ENCODE peak calls at places on chromosome 3, in seven cellular contexts. One of them, this sample, is unnamed.

GRCh38 chr3:58989173-58989572 is 60.7 kb downstream of the CFAP20DC start:
- DNase-seq in GM12878: no peak
- DNase-seq in HCT116: no peak
- DNase-seq in HepG2: no peak
- DNase-seq in K562: no peak
- DNase-seq in H1: no peak
- DNase-seq in SK-N-SH: no peak
- DNase-seq in this sample: no peak

GRCh38 chr3:4355401-4356224 is 52.4 kb downstream of the SETMAR start:
- DNase-seq in HCT116: no peak
- DNase-seq in SK-N-SH: peak
- DNase-seq in HepG2: peak
- DNase-seq in H1: no peak
- DNase-seq in GM12878: no peak
- DNase-seq in K562: no peak
- DNase-seq in this sample: no peak

GRCh38 chr3:171306631-171307030 is 153.6 kb downstream of the TNIK start:
- DNase-seq in K562: no peak
- DNase-seq in H1: no peak
- DNase-seq in HepG2: no peak
- DNase-seq in SK-N-SH: no peak
- DNase-seq in HCT116: no peak
- DNase-seq in GM12878: no peak
- DNase-seq in this sample: no peak

GRCh38 chr3:51704511-51704950 is 2.3 kb upstream of the GRM2 start:
- DNase-seq in HepG2: no peak
- DNase-seq in K562: no peak
- DNase-seq in HCT116: no peak
- DNase-seq in GM12878: no peak
- DNase-seq in SK-N-SH: no peak
- DNase-seq in H1: no peak
- DNase-seq in this sample: no peak

GRCh38 chr3:27289769-27290413 is 79.3 kb downstream of the NEK10 start:
- DNase-seq in H1: no peak
- DNase-seq in HCT116: no peak
- DNase-seq in HepG2: no peak
- DNase-seq in SK-N-SH: no peak
- DNase-seq in K562: no peak
- DNase-seq in GM12878: no peak
- DNase-seq in this sample: no peak

GRCh38 chr3:136495213-136495612 is 245.1 kb downstream of the PCCB start:
- DNase-seq in HepG2: no peak
- DNase-seq in H1: no peak
- DNase-seq in GM12878: no peak
- DNase-seq in HCT116: no peak
- DNase-seq in K562: no peak
- DNase-seq in SK-N-SH: no peak
- DNase-seq in this sample: no peak

GRCh38 chr3:62872318-62872717 is 2.9 kb downstream of the CADPS start:
- DNase-seq in H1: no peak
- DNase-seq in SK-N-SH: no peak
- DNase-seq in HCT116: no peak
- DNase-seq in GM12878: no peak
- DNase-seq in K562: no peak
- DNase-seq in HepG2: no peak
- DNase-seq in this sample: no peak

GRCh38 chr3:141950572-141951493 is 74.4 kb downstream of the ATP1B3 start:
- DNase-seq in GM12878: no peak
- DNase-seq in HCT116: no peak
- DNase-seq in H1: peak
- DNase-seq in K562: no peak
- DNase-seq in HepG2: no peak
- DNase-seq in SK-N-SH: no peak
- DNase-seq in this sample: no peak

GRCh38 chr3:52843116-52843865 is 8.5 kb upstream of the MUSTN1 start:
- DNase-seq in HCT116: no peak
- DNase-seq in SK-N-SH: no peak
- DNase-seq in H1: no peak
- DNase-seq in HepG2: no peak
- DNase-seq in GM12878: no peak
- DNase-seq in K562: no peak
- DNase-seq in this sample: no peak

GRCh38 chr3:72625616-72626337 is 222.5 kb downstream of the SHQ1 start:
- DNase-seq in GM12878: no peak
- DNase-seq in H1: no peak
- DNase-seq in K562: no peak
- DNase-seq in SK-N-SH: no peak
- DNase-seq in HCT116: no peak
- DNase-seq in HepG2: peak
- DNase-seq in this sample: no peak

GRCh38 chr3:62242846-62243245 is 130.5 kb downstream of the FEZF2 start:
- DNase-seq in HepG2: no peak
- DNase-seq in HCT116: no peak
- DNase-seq in H1: no peak
- DNase-seq in K562: no peak
- DNase-seq in SK-N-SH: no peak
- DNase-seq in GM12878: no peak
- DNase-seq in this sample: no peak

GRCh38 chr3:178367817-178368617 is 168.2 kb upstream of the KCNMB2 start:
- DNase-seq in SK-N-SH: no peak
- DNase-seq in K562: no peak
- DNase-seq in H1: no peak
- DNase-seq in GM12878: no peak
- DNase-seq in HepG2: no peak
- DNase-seq in HCT116: no peak
- DNase-seq in this sample: no peak

GRCh38 chr3:101509811-101510210 is 3.2 kb downstream of the SENP7 start:
- DNase-seq in K562: no peak
- DNase-seq in GM12878: no peak
- DNase-seq in HCT116: no peak
- DNase-seq in SK-N-SH: no peak
- DNase-seq in H1: no peak
- DNase-seq in HepG2: no peak
- DNase-seq in this sample: peak

GRCh38 chr3:159443266-159443665 is 545.4 kb upstream of the IL12A start:
- DNase-seq in HepG2: no peak
- DNase-seq in H1: no peak
- DNase-seq in K562: no peak
- DNase-seq in SK-N-SH: no peak
- DNase-seq in GM12878: no peak
- DNase-seq in HCT116: no peak
- DNase-seq in this sample: no peak

GRCh38 chr3:160540546-160540945 is 24.8 kb downstream of the KPNA4 start:
- DNase-seq in H1: no peak
- DNase-seq in HCT116: no peak
- DNase-seq in GM12878: no peak
- DNase-seq in K562: no peak
- DNase-seq in HepG2: no peak
- DNase-seq in SK-N-SH: no peak
- DNase-seq in this sample: peak

GRCh38 chr3:89876116-89876515 is 768.7 kb downstream of the EPHA3 start:
- DNase-seq in K562: no peak
- DNase-seq in SK-N-SH: no peak
- DNase-seq in HepG2: no peak
- DNase-seq in GM12878: no peak
- DNase-seq in HCT116: no peak
- DNase-seq in H1: no peak
- DNase-seq in this sample: no peak

GRCh38 chr3:13841141-13841540 is 38.7 kb downstream of the WNT7A start:
- DNase-seq in HCT116: no peak
- DNase-seq in K562: no peak
- DNase-seq in H1: no peak
- DNase-seq in HepG2: no peak
- DNase-seq in SK-N-SH: no peak
- DNase-seq in GM12878: no peak
- DNase-seq in this sample: no peak

GRCh38 chr3:124951511-124952390 is 17.2 kb upstream of the MUC13 start:
- DNase-seq in GM12878: no peak
- DNase-seq in SK-N-SH: no peak
- DNase-seq in H1: no peak
- DNase-seq in HepG2: no peak
- DNase-seq in K562: no peak
- DNase-seq in HCT116: no peak
- DNase-seq in this sample: no peak

GRCh38 chr3:161957467-161957866 is 460.9 kb downstream of the OTOL1 start:
- DNase-seq in H1: no peak
- DNase-seq in HepG2: no peak
- DNase-seq in SK-N-SH: no peak
- DNase-seq in HCT116: no peak
- DNase-seq in K562: no peak
- DNase-seq in GM12878: no peak
- DNase-seq in this sample: no peak

GRCh38 chr3:141426404-141427034 is 58.2 kb downstream of the ZBTB38 start:
- DNase-seq in HCT116: no peak
- DNase-seq in SK-N-SH: no peak
- DNase-seq in K562: no peak
- DNase-seq in H1: no peak
- DNase-seq in HepG2: no peak
- DNase-seq in GM12878: no peak
- DNase-seq in this sample: peak

GRCh38 chr3:184284696-184285095 is 8.9 kb downstream of the ECE2 start:
- DNase-seq in HCT116: peak
- DNase-seq in H1: peak
- DNase-seq in HepG2: peak
- DNase-seq in SK-N-SH: peak
- DNase-seq in K562: peak
- DNase-seq in GM12878: no peak
- DNase-seq in this sample: peak

GRCh38 chr3:14925729-14926591 is 21.4 kb upstream of the NR2C2 start:
- DNase-seq in HCT116: peak
- DNase-seq in GM12878: no peak
- DNase-seq in K562: peak
- DNase-seq in SK-N-SH: peak
- DNase-seq in HepG2: peak
- DNase-seq in H1: peak
- DNase-seq in this sample: peak
- TF ChIP-seq JUND in HCT116: no peak
- TF ChIP-seq JUND in GM12878: no peak
- TF ChIP-seq JUND in K562: peak
- TF ChIP-seq JUND in SK-N-SH: no peak
- TF ChIP-seq JUND in HepG2: no peak
- TF ChIP-seq JUND in H1: no peak
- TF ChIP-seq JUND in this sample: no peak

DNA sequence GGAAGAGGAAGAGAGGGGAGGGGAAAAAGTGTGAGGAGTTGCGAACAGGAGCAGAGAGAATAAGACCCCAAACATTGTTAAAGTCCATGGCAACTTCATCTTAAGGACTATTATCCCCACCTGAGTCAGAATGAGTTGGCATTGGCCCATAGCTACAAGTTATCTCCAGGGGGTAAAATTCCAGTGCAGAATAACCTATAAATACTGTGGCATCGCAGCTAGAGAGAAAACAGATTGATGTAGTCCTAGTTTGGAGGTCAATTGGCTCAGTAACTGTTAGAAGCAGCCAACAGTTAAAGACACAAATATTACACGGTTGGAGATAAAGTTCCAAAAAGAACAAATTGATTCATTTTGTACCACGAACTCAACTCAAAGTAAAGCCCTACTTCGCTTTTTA is 313.9 kb upstream of the CCDC54 start:
- DNase-seq in HCT116: no peak
- DNase-seq in H1: no peak
- DNase-seq in GM12878: no peak
- DNase-seq in K562: no peak
- DNase-seq in HepG2: no peak
- DNase-seq in SK-N-SH: no peak
- DNase-seq in this sample: no peak
- TF ChIP-seq JUND in HCT116: no peak
- TF ChIP-seq JUND in H1: no peak
- TF ChIP-seq JUND in GM12878: no peak
- TF ChIP-seq JUND in K562: no peak
- TF ChIP-seq JUND in HepG2: no peak
- TF ChIP-seq JUND in SK-N-SH: peak
- TF ChIP-seq JUND in this sample: no peak

GRCh38 chr3:169618894-169619792 is 44.4 kb downstream of the MECOM start:
- DNase-seq in HepG2: no peak
- DNase-seq in HCT116: no peak
- DNase-seq in GM12878: no peak
- DNase-seq in K562: no peak
- DNase-seq in H1: no peak
- DNase-seq in SK-N-SH: no peak
- DNase-seq in this sample: no peak
- TF ChIP-seq JUND in HepG2: no peak
- TF ChIP-seq JUND in HCT116: no peak
- TF ChIP-seq JUND in GM12878: no peak
- TF ChIP-seq JUND in K562: no peak
- TF ChIP-seq JUND in H1: no peak
- TF ChIP-seq JUND in SK-N-SH: no peak
- TF ChIP-seq JUND in this sample: no peak

DNA sequence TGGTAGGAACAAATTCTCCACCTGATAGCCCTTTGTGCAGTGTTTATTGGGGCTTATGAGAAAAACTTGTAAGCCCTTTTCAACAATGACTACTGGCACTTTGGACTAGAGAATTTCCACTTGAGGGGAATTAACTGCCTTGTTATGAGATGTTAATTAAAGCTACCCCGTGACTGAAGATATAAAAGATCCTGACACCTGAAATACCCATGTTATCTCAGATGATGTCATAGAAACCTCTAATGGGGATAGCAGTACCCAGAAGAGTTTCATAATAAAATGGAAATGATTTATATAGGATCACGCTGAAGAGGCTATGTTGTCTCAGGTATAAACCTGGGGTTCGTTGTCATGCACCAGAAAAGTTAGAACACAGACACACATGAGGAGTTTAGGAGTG is 14.5 kb upstream of the STAC start:
- DNase-seq in K562: no peak
- DNase-seq in HepG2: no peak
- DNase-seq in SK-N-SH: no peak
- DNase-seq in HCT116: no peak
- DNase-seq in H1: no peak
- DNase-seq in GM12878: no peak
- DNase-seq in this sample: no peak
- TF ChIP-seq JUND in K562: no peak
- TF ChIP-seq JUND in HepG2: no peak
- TF ChIP-seq JUND in SK-N-SH: no peak
- TF ChIP-seq JUND in HCT116: no peak
- TF ChIP-seq JUND in H1: no peak
- TF ChIP-seq JUND in GM12878: no peak
- TF ChIP-seq JUND in this sample: no peak

DNA sequence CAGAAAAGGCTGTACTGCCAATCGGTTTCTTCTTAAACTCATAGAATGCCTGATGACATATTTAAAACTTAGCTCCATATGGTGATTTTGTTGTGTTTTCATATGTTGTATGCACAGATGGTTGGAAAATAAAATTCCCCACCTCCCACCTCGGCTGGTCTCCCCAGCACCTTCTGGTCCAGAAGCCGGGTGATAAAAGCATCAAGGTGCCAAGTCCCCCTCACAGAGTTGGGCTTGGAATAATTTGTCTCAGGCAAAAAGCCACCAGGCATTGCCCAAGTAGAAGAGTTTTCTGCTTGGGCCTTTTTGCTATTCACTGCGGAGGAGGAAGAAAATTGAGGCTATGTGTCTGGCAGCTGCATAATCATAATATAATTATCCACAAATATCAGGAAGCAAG is 18.4 kb downstream of the LARS2 start:
- DNase-seq in H1: no peak
- DNase-seq in HepG2: no peak
- DNase-seq in HCT116: no peak
- DNase-seq in SK-N-SH: no peak
- DNase-seq in K562: no peak
- DNase-seq in GM12878: no peak
- DNase-seq in this sample: no peak
- TF ChIP-seq JUND in H1: no peak
- TF ChIP-seq JUND in HepG2: no peak
- TF ChIP-seq JUND in HCT116: no peak
- TF ChIP-seq JUND in SK-N-SH: no peak
- TF ChIP-seq JUND in K562: no peak
- TF ChIP-seq JUND in GM12878: no peak
- TF ChIP-seq JUND in this sample: no peak

This sample was measured in T47D.